ENCODE peak calls at places on chromosome 10, in eight cellular contexts. L is iPS DF 6.9, V is SJSA1, Q is upper lobe of right lung, I is mammary epithelial cell, H is mesendoderm, T is adrenal gland, J is GM23338. R is an unnamed sample.

GRCh38 chr10:132961864-132962622 is 19.7 kb upstream of the CFAP46 start:
- DNase-seq in V (peak; percentile 55), H (peak; percentile 94), T (peak; percentile 77), L (peak; percentile 84), J (peak; percentile 96), Q (peak; percentile 79), I (peak; percentile 56), R (peak; percentile 96)

GRCh38 chr10:18233775-18234174 is 93.6 kb downstream of the CACNB2 start:
- DNase-seq in H (peak; percentile 66), V (no peak), Q (no peak), I (no peak), L (peak; percentile 27), T (peak; percentile 60), J (peak; percentile 73), R (peak; percentile 57)

GRCh38 chr10:123655763-123656162 is 10.4 kb upstream of the GPR26 start:
- DNase-seq in L (no peak), I (no peak), Q (peak; percentile 44), V (no peak), J (peak; percentile 89), T (no peak), H (peak; percentile 93), R (peak; percentile 91)

GRCh38 chr10:128540806-128541739 is 414.9 kb upstream of the MKI67 start:
- DNase-seq in J (peak; percentile 83), Q (no peak), L (peak; percentile 66), H (peak; percentile 56), I (no peak), T (no peak), V (no peak), R (peak; percentile 80)

GRCh38 chr10:114100848-114101741 is 57.4 kb downstream of the ADRB1 start:
- DNase-seq in V (peak; percentile 26), J (peak; percentile 48), T (peak; percentile 31), Q (no peak), L (no peak), I (no peak), H (peak; percentile 32), R (peak; percentile 60)

GRCh38 chr10:104641150-104642000 is at the start of gene SORCS3:
- DNase-seq in Q (no peak), V (no peak), H (peak; percentile 51), T (no peak), L (no peak), J (peak; percentile 55), I (no peak), R (peak; percentile 78)

GRCh38 chr10:44811072-44811471 is 100.1 kb upstream of the TMEM72 start:
- DNase-seq in T (no peak), V (no peak), I (no peak), H (peak; percentile 19), J (no peak), Q (no peak), L (no peak), R (no peak)

GRCh38 chr10:30013684-30014246 is 45.6 kb downstream of the JCAD start:
- DNase-seq in T (peak; percentile 68), L (no peak), J (no peak), Q (no peak), H (no peak), I (no peak), V (peak; percentile 41), R (no peak)

GRCh38 chr10:29329420-29329819 is 40.5 kb downstream of the LYZL1 start:
- DNase-seq in L (no peak), V (no peak), H (no peak), T (no peak), J (no peak), Q (no peak), I (no peak), R (no peak)

GRCh38 chr10:31959461-31960173 is 31.0 kb upstream of the ARHGAP12 start:
- DNase-seq in I (no peak), V (no peak), Q (no peak), L (no peak), J (no peak), T (peak; percentile 54), H (no peak), R (no peak)

GRCh38 chr10:112961609-112962008 is 11.6 kb downstream of the TCF7L2 start:
- DNase-seq in J (no peak), H (no peak), L (no peak), T (no peak), I (no peak), Q (no peak), V (no peak), R (no peak)

GRCh38 chr10:2885956-2886296 is 181.4 kb upstream of the PFKP start:
- DNase-seq in T (no peak), Q (no peak), L (no peak), H (no peak), I (no peak), V (no peak), J (no peak), R (no peak)

GRCh38 chr10:50510517-50511473 is 113.0 kb downstream of the SGMS1 start:
- DNase-seq in J (no peak), V (peak; percentile 79), T (no peak), H (no peak), Q (no peak), L (no peak), I (no peak), R (no peak)

GRCh38 chr10:58243269-58243668 is 24.4 kb downstream of the IPMK start:
- DNase-seq in T (no peak), L (no peak), V (no peak), H (no peak), I (no peak), J (no peak), Q (no peak), R (no peak)

GRCh38 chr10:58237014-58237830 is 30.5 kb downstream of the IPMK start:
- DNase-seq in Q (no peak), J (no peak), V (peak; percentile 92), H (peak; percentile 70), L (no peak), T (no peak), I (peak; percentile 68), R (no peak)

GRCh38 chr10:58240531-58240930 is 27.2 kb downstream of the IPMK start:
- DNase-seq in V (peak; percentile 60), T (no peak), Q (no peak), L (no peak), H (no peak), I (no peak), J (no peak), R (no peak)

GRCh38 chr10:58239561-58240169 is 28.0 kb downstream of the IPMK start:
- DNase-seq in H (peak; percentile 65), I (peak; percentile 44), J (peak; percentile 11), L (no peak), V (peak; percentile 71), Q (no peak), T (no peak), R (peak; percentile 14)

DNA sequence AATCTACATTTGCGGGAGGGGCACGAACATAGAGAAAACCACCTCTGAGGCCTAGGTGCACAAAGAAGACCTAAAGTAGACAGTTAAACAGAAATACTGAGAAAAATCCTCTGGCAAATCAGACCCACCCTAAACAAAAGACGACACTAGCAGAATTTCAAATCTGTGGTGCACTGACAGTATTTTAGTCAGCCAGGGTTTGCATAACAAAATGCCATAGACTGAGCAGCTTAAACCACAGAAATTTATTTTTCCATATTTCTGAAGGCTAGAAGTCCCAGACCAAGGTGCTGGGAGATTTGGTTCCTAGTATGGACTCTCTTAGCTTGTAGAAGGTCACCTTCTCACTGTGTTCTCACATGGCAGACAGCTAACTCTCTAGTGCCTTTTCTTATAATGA is 26.3 kb downstream of the IPMK start:
- DNase-seq in J (no peak), I (no peak), Q (no peak), T (no peak), V (peak; percentile 41), H (no peak), L (no peak), R (no peak)
- H3K4me3 ChIP-seq in J (no peak overlapping the region), I (no peak overlapping the region), Q (no peak overlapping the region), T (no peak overlapping the region), V (no peak overlapping the region), H (no peak overlapping the region), L (no peak overlapping the region), R (no peak overlapping the region)

GRCh38 chr10:99888623-99889022 is 106.2 kb downstream of the ABCC2 start:
- DNase-seq in V (no peak), L (no peak), I (no peak), H (no peak), J (no peak), T (peak; percentile 74), Q (no peak), R (no peak)

GRCh38 chr10:99881371-99881770 is 98.9 kb downstream of the ABCC2 start:
- DNase-seq in T (no peak), Q (no peak), J (no peak), L (no peak), I (no peak), H (no peak), V (no peak), R (peak; percentile 2)

GRCh38 chr10:99880071-99880835 is 97.8 kb downstream of the ABCC2 start:
- DNase-seq in J (no peak), I (no peak), Q (no peak), L (no peak), V (no peak), H (no peak), T (no peak), R (peak; percentile 10)

GRCh38 chr10:99883523-99883922 is 101.1 kb downstream of the ABCC2 start:
- DNase-seq in I (no peak), J (no peak), L (no peak), T (no peak), H (peak; percentile 39), V (no peak), Q (no peak), R (no peak)
- H3K36me3 ChIP-seq in I (peaks cover 35% of the 10 kb centered on the region), J (peaks cover 99% of the 10 kb centered on the region), L (peaks cover 61% of the 10 kb centered on the region), T (peaks cover 94% of the 10 kb centered on the region), H (peaks cover 13% of the 10 kb centered on the region), V (peaks cover 81% of the 10 kb centered on the region), Q (peaks cover 93% of the 10 kb centered on the region), R (peaks cover 60% of the 10 kb centered on the region)

DNA sequence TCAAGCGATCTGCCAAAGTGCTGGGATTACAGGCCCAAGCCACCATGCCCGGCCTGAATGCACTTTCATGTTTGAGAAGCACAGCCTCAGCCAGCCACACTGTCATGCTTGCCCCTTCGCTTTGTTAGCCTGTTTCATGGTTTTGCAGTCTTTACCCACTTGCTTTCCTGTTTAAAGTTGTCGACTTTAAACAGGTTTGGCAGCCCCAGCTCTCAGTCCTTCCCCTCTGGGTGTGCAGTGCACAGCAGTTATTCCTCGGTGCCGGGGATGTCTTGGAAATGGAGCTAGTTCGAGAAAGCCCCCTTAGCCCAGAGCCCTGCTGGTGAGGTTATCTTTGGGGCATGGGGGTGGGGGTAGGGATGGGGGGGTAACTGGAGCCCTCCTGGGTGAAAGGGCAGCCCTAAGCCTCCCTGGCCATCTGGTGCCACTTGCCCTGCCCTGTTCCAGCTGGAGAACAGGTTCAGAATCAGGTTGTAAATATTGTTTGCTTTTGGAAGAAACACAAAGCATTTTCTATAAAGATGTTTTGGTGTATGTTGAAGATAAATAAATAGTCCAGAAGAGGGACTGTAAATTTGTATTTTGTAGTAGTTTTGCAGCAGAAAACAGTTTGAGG is 14.8 kb downstream of the TSPAN14 start:
- DNase-seq in H (no peak), V (no peak), L (no peak), T (no peak), I (no peak), J (no peak), Q (no peak), R (no peak)
- H3K4me3 ChIP-seq in H (no peak overlapping the region), V (no peak overlapping the region), L (no peak overlapping the region), T (no peak overlapping the region), I (no peak overlapping the region), J (no peak overlapping the region), Q (peak overlapping the region; percentile 6), R (no peak overlapping the region)

DNA sequence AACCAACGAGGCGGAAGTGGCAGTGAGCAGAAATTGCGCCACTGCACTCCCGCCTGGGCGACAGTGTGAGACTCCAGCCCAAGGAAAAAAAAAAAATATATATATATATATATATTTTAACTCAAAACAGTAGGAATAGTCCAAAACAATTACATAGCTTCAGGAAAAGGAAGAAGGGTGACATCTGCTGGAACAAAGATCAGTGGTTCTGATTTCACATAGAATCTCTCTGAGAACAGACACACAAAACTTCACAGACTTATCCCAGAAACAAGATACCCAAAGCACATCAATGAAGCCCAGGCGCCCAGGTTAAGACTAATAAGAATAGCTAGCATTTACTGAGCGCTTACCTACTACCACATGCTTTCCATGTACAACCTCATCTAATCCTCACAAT is 45.0 kb downstream of the DNMBP start:
- DNase-seq in V (no peak), Q (no peak), I (no peak), L (no peak), T (no peak), J (no peak), H (no peak), R (no peak)
- H3K36me3 ChIP-seq in V (peaks cover 27% of the 10 kb centered on the region), Q (peaks cover 20% of the 10 kb centered on the region), I (peaks cover 23% of the 10 kb centered on the region), L (peaks cover 2% of the 10 kb centered on the region), T (peaks cover 20% of the 10 kb centered on the region), J (no peaks in the 10 kb centered on the region), H (no peaks in the 10 kb centered on the region), R (no peaks in the 10 kb centered on the region)